ENCODE peak calls at places on chromosomes 7 and 10, in four cellular contexts. N is fibroblast of lung, O is PC-9, L is stomach. Y is an unnamed sample.

GRCh38 chr10:69573056-69573806 is at the start of gene NEUROG3:
- DNase-seq in N (no peak), O (peak; percentile 30), L (no peak), Y (no peak)

GRCh38 chr10:70551971-70552422 is 50.5 kb downstream of the PRF1 start:
- DNase-seq in N (peak; percentile 90), O (no peak), L (no peak), Y (peak; percentile 77)

GRCh38 chr10:48983648-48984359 is 44.2 kb upstream of the LRRC18 start:
- DNase-seq in N (no peak), O (no peak), L (no peak), Y (no peak)

GRCh38 chr10:121994429-121994881 is 5.5 kb downstream of the TACC2 start:
- DNase-seq in N (peak; percentile 8), O (peak; percentile 82), L (peak; percentile 73), Y (peak; percentile 63)

GRCh38 chr10:103193820-103194529 is 903 bp upstream of the NT5C2 start:
- DNase-seq in N (peak; percentile 89), O (no peak), L (peak; percentile 35), Y (no peak)

GRCh38 chr7:32406386-32406785 is 83.8 kb downstream of the LSM5 start:
- DNase-seq in N (no peak), O (no peak), L (no peak), Y (no peak)

GRCh38 chr10:63711866-63712716 is 190.9 kb downstream of the REEP3 start:
- DNase-seq in N (peak; percentile 96), O (peak; percentile 99), L (peak; percentile 99), Y (peak; percentile 84)

GRCh38 chr7:127885843-127886242 is 145.4 kb downstream of the LRRC4 start:
- DNase-seq in N (peak; percentile 85), O (no peak), L (no peak), Y (peak; percentile 35)

GRCh38 chr10:89475567-89475966 is 59.8 kb downstream of the SLC16A12 start:
- DNase-seq in N (peak; percentile 46), O (no peak), L (no peak), Y (no peak)

GRCh38 chr10:52703898-52704297 is 68.7 kb downstream of the MBL2 start:
- DNase-seq in N (peak; percentile 39), O (peak; percentile 64), L (no peak), Y (no peak)

GRCh38 chr7:30472081-30472770 is 6.4 kb downstream of the NOD1 start:
- DNase-seq in N (no peak), O (no peak), L (no peak), Y (no peak)

GRCh38 chr7:64314493-64315020 is 796 bp downstream of the ZNF736 start:
- DNase-seq in N (no peak), O (no peak), L (no peak), Y (no peak)

GRCh38 chr10:72058989-72059842 is 29.1 kb downstream of the SPOCK2 start:
- DNase-seq in N (peak; percentile 24), O (no peak), L (no peak), Y (no peak)

GRCh38 chr7:12759112-12759511 is 71.7 kb downstream of the ARL4A start:
- DNase-seq in N (peak; percentile 30), O (no peak), L (no peak), Y (no peak)

GRCh38 chr10:132697568-132698200 is 88.3 kb downstream of the NKX6-2 start:
- DNase-seq in N (no peak), O (no peak), L (no peak), Y (no peak)

GRCh38 chr10:122703483-122704448 is 4.1 kb upstream of the C10orf120 start:
- DNase-seq in N (peak; percentile 34), O (no peak), L (peak; percentile 69), Y (peak; percentile 82)

GRCh38 chr10:77289027-77289501 is 348.5 kb downstream of the KCNMA1 start:
- DNase-seq in N (no peak), O (no peak), L (no peak), Y (no peak)

GRCh38 chr10:128009357-128009756 is 102.5 kb downstream of the PTPRE start:
- DNase-seq in N (no peak), O (no peak), L (no peak), Y (no peak)

GRCh38 chr10:119489572-119490326 is 52.8 kb downstream of the RGS10 start:
- DNase-seq in N (peak; percentile 35), O (no peak), L (peak; percentile 36), Y (peak; percentile 56)

GRCh38 chr10:33734393-33735110 is 400.1 kb upstream of the NRP1 start:
- DNase-seq in N (peak; percentile 62), O (no peak), L (no peak), Y (no peak)

GRCh38 chr7:91082854-91083495 is 181.3 kb upstream of the FZD1 start:
- DNase-seq in N (peak; percentile 48), O (no peak), L (no peak), Y (peak; percentile 22)

GRCh38 chr10:78336402-78336791 is 302.7 kb downstream of the RPS24 start:
- DNase-seq in N (peak; percentile 97), O (no peak), L (peak; percentile 10), Y (no peak)

GRCh38 chr10:114412907-114413386 is 8.6 kb upstream of the AFAP1L2 start:
- DNase-seq in N (peak; percentile 65), O (peak; percentile 95), L (no peak), Y (no peak)

GRCh38 chr7:2821842-2822507 is 22.1 kb downstream of the GNA12 start:
- DNase-seq in N (peak; percentile 93), O (peak; percentile 74), L (no peak), Y (no peak)

GRCh38 chr7:81233208-81233940 is 314.5 kb upstream of the SEMA3C start:
- DNase-seq in N (no peak), O (no peak), L (no peak), Y (no peak)

GRCh38 chr10:110448682-110449418 is 48.9 kb upstream of the DUSP5 start:
- DNase-seq in N (no peak), O (no peak), L (no peak), Y (no peak)

GRCh38 chr10:16828114-16828568 is 10.9 kb upstream of the RSU1 start:
- DNase-seq in N (peak; percentile 74), O (peak; percentile 52), L (peak; percentile 48), Y (peak; percentile 90)

GRCh38 chr10:30591249-30591670 is 38.3 kb downstream of the LYZL2 start:
- DNase-seq in N (peak; percentile 30), O (peak; percentile 36), L (no peak), Y (peak; percentile 72)

GRCh38 chr7:32043688-32044087 is 26.5 kb downstream of the PDE1C start:
- DNase-seq in N (peak; percentile 92), O (no peak), L (no peak), Y (no peak)

GRCh38 chr10:24848169-24848688 is 104.2 kb downstream of the PRTFDC1 start:
- DNase-seq in N (no peak), O (no peak), L (no peak), Y (no peak)
- H3K4me3 ChIP-seq in N (no peak overlapping the region), O (no peak overlapping the region), L (no peak overlapping the region), Y (no peak overlapping the region)

GRCh38 chr10:117164878-117165556 is 26.9 kb upstream of the VAX1 start:
- DNase-seq in N (no peak), O (no peak), L (no peak), Y (no peak)

GRCh38 chr10:117163954-117164292 is 25.9 kb upstream of the VAX1 start:
- DNase-seq in N (no peak), O (no peak), L (no peak), Y (no peak)

GRCh38 chr10:117166420-117167345 is 28.6 kb upstream of the VAX1 start:
- DNase-seq in N (no peak), O (no peak), L (no peak), Y (peak; percentile 32)

GRCh38 chr10:117167346-117168134 is 29.5 kb upstream of the VAX1 start:
- DNase-seq in N (no peak), O (no peak), L (no peak), Y (no peak)

DNA sequence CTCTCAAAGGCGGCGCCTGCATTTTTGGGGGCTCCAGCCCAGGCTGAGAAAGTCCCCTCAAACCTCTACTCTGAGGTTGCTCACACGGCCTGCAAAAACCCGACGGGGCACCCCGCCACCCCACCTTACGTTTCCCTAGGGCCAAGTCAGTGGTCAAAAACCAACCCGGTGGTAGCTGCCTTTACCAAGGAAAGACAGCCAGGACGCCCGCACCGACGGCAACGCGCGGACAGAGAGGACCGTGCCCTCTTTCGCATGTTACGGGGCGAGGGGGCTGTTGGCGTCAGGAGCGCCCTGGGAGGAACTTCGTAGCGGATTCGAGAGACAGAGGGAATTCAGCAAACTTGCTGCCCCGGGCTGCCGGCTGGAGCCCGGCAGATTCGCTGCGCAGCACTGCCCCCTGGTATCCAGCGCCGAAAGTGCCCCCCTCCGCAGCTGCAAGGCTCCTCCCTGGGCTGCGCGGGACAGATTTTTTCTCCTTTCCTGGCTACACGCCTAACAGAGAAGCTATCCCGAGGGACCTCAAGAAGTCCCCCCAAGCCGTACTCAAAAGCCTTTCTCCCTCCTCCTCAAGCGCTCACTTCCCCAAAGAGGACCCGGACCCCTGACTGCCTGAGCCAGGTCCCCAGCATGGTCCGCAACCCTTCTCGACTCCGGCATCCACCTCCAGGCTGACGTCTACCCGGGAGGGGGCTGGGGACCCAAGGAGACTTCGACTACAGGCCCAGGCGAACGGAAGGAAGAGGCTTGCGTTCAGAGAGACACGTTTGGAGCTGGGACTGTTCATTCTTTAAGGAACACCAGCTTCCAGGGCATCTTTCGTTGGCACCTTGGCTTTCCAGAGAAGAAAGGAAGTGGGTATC is 27.7 kb upstream of the VAX1 start:
- DNase-seq in N (peak; percentile 52), O (no peak), L (no peak), Y (peak; percentile 78)
- H3K4me3 ChIP-seq in N (no peak overlapping the region), O (no peak overlapping the region), L (peak overlapping the region; percentile 34), Y (no peak overlapping the region)

DNA sequence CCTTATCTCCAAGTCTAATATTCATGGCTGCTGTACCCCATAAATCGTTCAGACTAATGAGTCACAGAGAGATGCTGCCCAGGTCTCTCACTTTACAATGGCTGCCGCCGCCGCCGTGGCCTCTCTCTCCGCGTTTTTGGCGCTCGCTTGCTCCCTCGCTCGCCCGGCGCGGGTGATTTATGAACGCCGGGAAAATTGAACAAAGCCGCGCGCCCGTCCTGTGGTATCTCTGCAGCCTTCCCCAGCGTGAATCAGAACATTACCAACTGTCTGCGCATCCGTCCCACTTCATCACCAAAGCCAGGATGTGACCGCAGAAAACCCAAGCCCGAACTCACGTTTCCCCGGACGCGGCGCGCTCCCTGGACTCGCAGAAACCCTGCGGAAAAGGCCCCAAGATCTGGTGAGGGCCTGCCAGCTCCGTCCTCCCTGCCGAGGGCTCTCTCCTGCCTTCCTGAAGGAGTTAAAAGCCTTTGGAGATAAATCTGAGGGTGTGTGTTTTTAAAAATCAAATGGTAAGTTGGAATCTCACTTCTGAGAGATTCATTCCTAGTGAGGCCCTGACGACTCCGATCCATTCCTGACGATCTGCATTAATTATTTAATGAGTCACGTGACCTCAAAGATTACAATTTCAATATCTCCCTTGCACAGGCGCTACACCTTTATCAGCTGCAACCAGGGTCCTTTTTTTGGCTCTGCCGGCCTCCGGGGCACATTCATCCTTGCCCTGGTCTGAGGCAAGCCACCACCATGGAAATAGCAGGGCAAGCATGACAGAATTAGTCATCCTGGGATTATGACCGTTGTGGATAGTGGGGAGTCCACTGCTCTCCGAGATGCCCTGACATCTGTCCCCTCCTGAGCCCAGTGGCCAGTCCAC is 6.2 kb downstream of the HOXA4 start:
- DNase-seq in N (peak; percentile 97), O (no peak), L (no peak), Y (no peak)
- H3K4me3 ChIP-seq in N (peak overlapping the region; percentile 12), O (no peak overlapping the region), L (peak overlapping the region; percentile 35), Y (no peak overlapping the region)

GRCh38 chr10:124354411-124355382 is 64.0 kb downstream of the OAT start:
- DNase-seq in N (peak; percentile 58), O (no peak), L (peak; percentile 37), Y (peak; percentile 72)

GRCh38 chr10:124359336-124359832 is 59.3 kb downstream of the OAT start:
- DNase-seq in N (peak; percentile 8), O (peak; percentile 41), L (no peak), Y (no peak)

GRCh38 chr10:124356706-124357582 is 61.8 kb downstream of the OAT start:
- DNase-seq in N (no peak), O (no peak), L (no peak), Y (no peak)

GRCh38 chr10:124353896-124354295 is 64.8 kb downstream of the OAT start:
- DNase-seq in N (no peak), O (no peak), L (peak; percentile 10), Y (no peak)

GRCh38 chr10:124357583-124357930 is 61.2 kb downstream of the OAT start:
- DNase-seq in N (no peak), O (no peak), L (no peak), Y (no peak)
- H3K4me3 ChIP-seq in N (no peak overlapping the region), O (no peak overlapping the region), L (no peak overlapping the region), Y (no peak overlapping the region)

Y was measured in hepatocyte.